ENCODE peak calls at places on chromosomes 13 and 19, in five cellular contexts. E is progenitor cell of endocrine pancreas, S is 8988T, F is uterus, Y is sciatic nerve. G is an unnamed sample.

GRCh38 chr13:113413178-113413897 is 40.0 kb downstream of the ADPRHL1 start:
- DNase-seq in S (no peak), E (no peak), Y (no peak), F (no peak), G (no peak)

GRCh38 chr19:46076951-46077814 is 36.4 kb upstream of the IGFL4 start:
- DNase-seq in S (peak; percentile 53), Y (peak; percentile 64), F (peak; percentile 58), E (peak; percentile 69), G (peak; percentile 76)

GRCh38 chr19:47186337-47187022 is 44.5 kb downstream of the BBC3 start:
- DNase-seq in E (no peak), Y (no peak), S (no peak), F (no peak), G (no peak)

GRCh38 chr13:86601351-86601750 is 802.1 kb upstream of the SLITRK6 start:
- DNase-seq in S (no peak), E (no peak), Y (no peak), F (no peak), G (peak; percentile 2)

GRCh38 chr13:110266983-110267382 is 40.0 kb downstream of the COL4A1 start:
- DNase-seq in E (no peak), F (peak; percentile 17), S (no peak), Y (peak; percentile 52), G (no peak)

GRCh38 chr19:45275370-45275971 is 24.4 kb downstream of the MARK4 start:
- DNase-seq in F (no peak), S (no peak), Y (no peak), E (no peak), G (no peak)

GRCh38 chr19:43820098-43820860 is 6.8 kb upstream of the ZNF283 start:
- DNase-seq in Y (no peak), F (peak; percentile 20), S (no peak), E (no peak), G (peak; percentile 18)

GRCh38 chr13:51682691-51683090 is 98.4 kb downstream of the WDFY2 start:
- DNase-seq in F (no peak), E (no peak), Y (no peak), S (no peak), G (no peak)

GRCh38 chr13:21344662-21345176 is 114.4 kb downstream of the ZDHHC20 start:
- DNase-seq in E (no peak), S (no peak), Y (no peak), F (no peak), G (no peak)

GRCh38 chr19:33429891-33430673 is 56.6 kb downstream of the CEBPG start:
- DNase-seq in E (no peak), F (no peak), Y (no peak), S (no peak), G (no peak)

GRCh38 chr19:38729653-38730469 is 14.4 kb downstream of the CAPN12 start:
- DNase-seq in F (peak; percentile 57), Y (peak; percentile 81), S (peak; percentile 97), E (peak; percentile 70), G (peak; percentile 54)

GRCh38 chr19:18849838-18850400 is 18.2 kb downstream of the UPF1 start:
- DNase-seq in Y (no peak), F (no peak), E (no peak), S (no peak), G (no peak)

GRCh38 chr19:1459479-1459878 is 9.6 kb downstream of the APC2 start:
- DNase-seq in Y (no peak), F (no peak), S (no peak), E (no peak), G (no peak)